ENCODE peak calls at places on chromosomes 6 and 20, in five cellular contexts. One of them, this sample, is unnamed.

GRCh38 chr20:34316191-34316814 is 13.1 kb upstream of the AHCY start:
- DNase-seq in dorsolateral prefrontal cortex: no peak
- DNase-seq in cardiac muscle cell: peak; percentile 27
- DNase-seq in upper lobe of right lung: no peak
- DNase-seq in Peyer's patch: no peak
- DNase-seq in this sample: no peak

GRCh38 chr6:30836957-30837356 is 47.4 kb upstream of the DDR1 start:
- DNase-seq in Peyer's patch: no peak
- DNase-seq in cardiac muscle cell: peak; percentile 80
- DNase-seq in dorsolateral prefrontal cortex: no peak
- DNase-seq in upper lobe of right lung: no peak
- DNase-seq in this sample: no peak

GRCh38 chr20:37342231-37343177 is 3.4 kb upstream of the SRC start:
- DNase-seq in cardiac muscle cell: peak; percentile 9
- DNase-seq in dorsolateral prefrontal cortex: no peak
- DNase-seq in upper lobe of right lung: peak; percentile 48
- DNase-seq in Peyer's patch: peak; percentile 46
- DNase-seq in this sample: no peak

GRCh38 chr6:116461075-116461474 is at the start of gene CALHM6:
- DNase-seq in upper lobe of right lung: no peak
- DNase-seq in cardiac muscle cell: no peak
- DNase-seq in Peyer's patch: no peak
- DNase-seq in dorsolateral prefrontal cortex: no peak
- DNase-seq in this sample: no peak

GRCh38 chr6:63154535-63154934 is 56.7 kb upstream of the FKBP1C start:
- DNase-seq in Peyer's patch: no peak
- DNase-seq in dorsolateral prefrontal cortex: no peak
- DNase-seq in upper lobe of right lung: no peak
- DNase-seq in cardiac muscle cell: no peak
- DNase-seq in this sample: no peak

GRCh38 chr6:2509746-2510145 is 241.0 kb downstream of the MYLK4 start:
- DNase-seq in dorsolateral prefrontal cortex: no peak
- DNase-seq in upper lobe of right lung: no peak
- DNase-seq in cardiac muscle cell: peak; percentile 49
- DNase-seq in Peyer's patch: no peak
- DNase-seq in this sample: no peak

GRCh38 chr6:150269857-150270223 is 99.0 kb upstream of the IYD start:
- DNase-seq in cardiac muscle cell: no peak
- DNase-seq in Peyer's patch: no peak
- DNase-seq in upper lobe of right lung: no peak
- DNase-seq in dorsolateral prefrontal cortex: no peak
- DNase-seq in this sample: no peak

GRCh38 chr6:71886184-71887005 is at the start of gene RIMS1:
- DNase-seq in upper lobe of right lung: peak; percentile 69
- DNase-seq in cardiac muscle cell: peak; percentile 26
- DNase-seq in Peyer's patch: peak; percentile 41
- DNase-seq in dorsolateral prefrontal cortex: peak; percentile 44
- DNase-seq in this sample: no peak

GRCh38 chr6:89359561-89359960 is 7.0 kb upstream of the UBE2J1 start:
- DNase-seq in Peyer's patch: no peak
- DNase-seq in upper lobe of right lung: no peak
- DNase-seq in cardiac muscle cell: no peak
- DNase-seq in dorsolateral prefrontal cortex: no peak
- DNase-seq in this sample: no peak

GRCh38 chr6:170265655-170266054 is 25.2 kb downstream of the DLL1 start:
- DNase-seq in Peyer's patch: peak; percentile 91
- DNase-seq in cardiac muscle cell: peak; percentile 44
- DNase-seq in dorsolateral prefrontal cortex: peak; percentile 81
- DNase-seq in upper lobe of right lung: peak; percentile 80
- DNase-seq in this sample: peak; percentile 76

GRCh38 chr20:50317116-50317515 is 126.5 kb downstream of the CEBPB start:
- DNase-seq in upper lobe of right lung: peak; percentile 21
- DNase-seq in Peyer's patch: no peak
- DNase-seq in cardiac muscle cell: no peak
- DNase-seq in dorsolateral prefrontal cortex: peak; percentile 17
- DNase-seq in this sample: no peak

GRCh38 chr6:163415620-163416379 is 1.3 kb downstream of the QKI start:
- DNase-seq in cardiac muscle cell: peak; percentile 67
- DNase-seq in dorsolateral prefrontal cortex: no peak
- DNase-seq in Peyer's patch: no peak
- DNase-seq in upper lobe of right lung: peak; percentile 75
- DNase-seq in this sample: no peak

GRCh38 chr6:36953931-36954261 is 642 bp upstream of the PI16 start:
- DNase-seq in cardiac muscle cell: no peak
- DNase-seq in Peyer's patch: no peak
- DNase-seq in upper lobe of right lung: no peak
- DNase-seq in dorsolateral prefrontal cortex: no peak
- DNase-seq in this sample: no peak
- H3K27ac ChIP-seq in cardiac muscle cell: no peak overlapping the region
- H3K27ac ChIP-seq in Peyer's patch: no peak overlapping the region
- H3K27ac ChIP-seq in upper lobe of right lung: no peak overlapping the region
- H3K27ac ChIP-seq in dorsolateral prefrontal cortex: no peak overlapping the region
- H3K27ac ChIP-seq in this sample: no peak overlapping the region

GRCh38 chr6:26575494-26575939 is 21.2 kb upstream of the ABT1 start:
- DNase-seq in dorsolateral prefrontal cortex: no peak
- DNase-seq in upper lobe of right lung: no peak
- DNase-seq in Peyer's patch: no peak
- DNase-seq in cardiac muscle cell: peak; percentile 34
- DNase-seq in this sample: no peak
- H3K27ac ChIP-seq in dorsolateral prefrontal cortex: no peak overlapping the region
- H3K27ac ChIP-seq in upper lobe of right lung: no peak overlapping the region
- H3K27ac ChIP-seq in Peyer's patch: no peak overlapping the region
- H3K27ac ChIP-seq in cardiac muscle cell: no peak overlapping the region
- H3K27ac ChIP-seq in this sample: no peak overlapping the region

DNA sequence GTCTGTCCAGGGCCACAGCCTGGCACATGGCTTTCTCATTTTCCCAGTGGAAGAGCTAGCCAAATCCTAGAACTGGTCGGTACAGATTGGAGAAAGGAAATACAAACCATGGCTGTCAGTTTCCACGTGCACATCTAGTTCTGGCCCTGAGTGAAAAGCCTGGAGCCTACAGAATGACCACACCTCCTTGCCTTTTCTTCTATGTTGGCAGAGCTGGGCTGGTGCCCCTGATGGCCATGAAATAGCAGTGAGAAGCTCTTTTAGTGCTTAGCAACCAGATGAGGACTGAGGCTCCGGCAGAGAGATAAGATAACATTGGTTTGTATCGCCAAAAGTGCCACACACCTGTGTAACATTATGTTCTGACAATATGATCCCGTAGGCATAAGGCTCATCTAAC is 39.7 kb upstream of the TBC1D7 start:
- DNase-seq in cardiac muscle cell: no peak
- DNase-seq in upper lobe of right lung: no peak
- DNase-seq in dorsolateral prefrontal cortex: no peak
- DNase-seq in Peyer's patch: no peak
- DNase-seq in this sample: no peak
- H3K27ac ChIP-seq in cardiac muscle cell: no peak overlapping the region
- H3K27ac ChIP-seq in upper lobe of right lung: no peak overlapping the region
- H3K27ac ChIP-seq in dorsolateral prefrontal cortex: peak overlapping the region; percentile 20
- H3K27ac ChIP-seq in Peyer's patch: no peak overlapping the region
- H3K27ac ChIP-seq in this sample: no peak overlapping the region

DNA sequence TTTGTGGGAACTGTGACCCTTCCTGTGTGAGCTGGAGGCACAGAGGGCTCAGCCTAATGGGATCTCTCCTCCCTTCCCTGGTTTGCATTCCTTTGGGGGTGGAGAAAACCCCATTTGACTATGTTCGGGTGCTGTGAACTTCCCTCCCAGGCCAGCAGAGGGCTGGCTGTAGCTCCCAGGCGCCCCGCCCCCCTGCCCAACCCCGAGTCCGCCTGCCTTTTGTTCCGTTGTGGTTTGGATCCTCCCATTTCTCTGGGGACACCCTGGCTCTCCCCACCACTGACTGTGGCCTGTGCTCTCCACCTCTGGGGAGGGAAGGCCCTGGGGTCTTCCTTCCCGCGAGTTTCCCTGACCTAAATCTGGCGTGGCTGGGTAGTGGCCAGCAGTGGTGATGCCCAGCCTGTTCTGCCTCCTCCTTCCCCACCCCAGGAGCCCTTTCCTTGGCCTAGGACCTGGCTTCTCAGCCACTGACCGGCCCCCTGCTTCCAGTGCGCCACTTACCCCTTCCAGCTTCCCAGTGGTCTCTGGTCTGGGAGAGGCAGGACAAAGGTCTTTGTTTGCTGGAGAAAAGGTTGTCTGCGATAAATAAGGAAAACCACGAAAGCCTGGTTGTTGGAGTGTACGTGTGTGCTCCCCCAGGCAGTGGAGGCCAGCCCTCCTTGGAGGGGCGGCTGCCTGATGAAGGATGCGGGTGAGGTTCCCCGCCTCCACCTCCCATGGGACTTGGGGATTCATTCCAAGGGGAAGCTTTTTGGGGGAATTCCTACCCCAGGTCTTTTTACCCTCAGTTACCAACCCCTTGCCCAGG is 5.0 kb downstream of the VEGFA start:
- DNase-seq in Peyer's patch: peak; percentile 83
- DNase-seq in dorsolateral prefrontal cortex: peak; percentile 65
- DNase-seq in upper lobe of right lung: peak; percentile 89
- DNase-seq in cardiac muscle cell: peak; percentile 81
- DNase-seq in this sample: no peak
- H3K27ac ChIP-seq in Peyer's patch: peak overlapping the region; percentile 95
- H3K27ac ChIP-seq in dorsolateral prefrontal cortex: no peak overlapping the region
- H3K27ac ChIP-seq in upper lobe of right lung: no peak overlapping the region
- H3K27ac ChIP-seq in cardiac muscle cell: peak overlapping the region; percentile 90
- H3K27ac ChIP-seq in this sample: no peak overlapping the region

DNA sequence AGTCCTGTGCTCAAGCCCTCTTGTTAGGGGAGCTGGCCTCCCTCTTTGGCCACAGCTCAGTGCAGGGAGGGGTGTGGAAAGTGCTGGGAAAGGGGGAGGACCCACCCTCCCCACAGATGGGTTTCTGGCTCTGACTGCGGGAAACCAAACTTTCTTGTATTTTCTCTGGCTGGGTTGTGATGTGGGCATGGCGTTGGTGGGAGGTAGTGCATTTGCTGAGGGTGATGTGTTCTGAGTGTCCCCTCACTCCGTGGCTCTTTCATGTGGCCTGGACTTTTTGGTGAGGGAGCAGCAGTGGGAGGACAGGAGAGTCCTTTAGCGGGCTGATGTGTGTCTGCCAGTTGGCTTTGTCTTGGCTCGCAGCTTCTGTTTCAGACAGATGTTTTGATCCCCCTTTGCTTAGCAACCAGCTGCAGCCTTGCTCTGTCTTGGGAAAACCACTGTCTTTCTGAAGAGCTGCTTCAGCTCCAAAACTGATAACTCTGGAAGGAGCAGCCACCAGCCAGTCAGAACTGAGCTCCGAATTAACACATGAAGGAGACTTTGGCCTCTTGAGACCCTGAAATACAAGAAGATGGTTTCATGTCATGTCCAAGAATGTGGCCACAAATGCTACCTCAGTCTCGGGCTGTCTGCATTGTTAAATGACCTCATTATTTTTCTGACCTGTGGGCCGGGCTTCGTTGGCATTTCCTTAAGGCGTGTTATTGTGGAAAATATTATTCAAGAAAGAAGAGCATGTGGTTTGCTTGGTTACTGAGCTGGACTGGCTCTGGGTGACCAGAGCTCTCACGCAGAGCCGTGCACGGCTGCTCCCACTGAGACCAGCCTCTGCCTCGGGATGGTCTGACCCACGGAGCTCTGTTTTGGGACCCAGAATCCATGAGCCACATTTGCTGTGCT is 21.5 kb downstream of the SYNJ2 start:
- DNase-seq in cardiac muscle cell: peak; percentile 90
- DNase-seq in Peyer's patch: no peak
- DNase-seq in upper lobe of right lung: no peak
- DNase-seq in dorsolateral prefrontal cortex: peak; percentile 27
- DNase-seq in this sample: no peak
- H3K27ac ChIP-seq in cardiac muscle cell: no peak overlapping the region
- H3K27ac ChIP-seq in Peyer's patch: peak overlapping the region; percentile 75
- H3K27ac ChIP-seq in upper lobe of right lung: peak overlapping the region; percentile 68
- H3K27ac ChIP-seq in dorsolateral prefrontal cortex: peak overlapping the region; percentile 99
- H3K27ac ChIP-seq in this sample: peak overlapping the region; percentile 91

GRCh38 chr6:73703514-73703913 is 7.5 kb downstream of the CD109 start:
- DNase-seq in dorsolateral prefrontal cortex: no peak
- DNase-seq in upper lobe of right lung: no peak
- DNase-seq in cardiac muscle cell: no peak
- DNase-seq in Peyer's patch: no peak
- DNase-seq in this sample: no peak

GRCh38 chr6:73704798-73705197 is 8.8 kb downstream of the CD109 start:
- DNase-seq in Peyer's patch: no peak
- DNase-seq in cardiac muscle cell: no peak
- DNase-seq in upper lobe of right lung: no peak
- DNase-seq in dorsolateral prefrontal cortex: no peak
- DNase-seq in this sample: no peak

GRCh38 chr6:73702444-73702843 is 6.4 kb downstream of the CD109 start:
- DNase-seq in upper lobe of right lung: no peak
- DNase-seq in dorsolateral prefrontal cortex: no peak
- DNase-seq in Peyer's patch: no peak
- DNase-seq in cardiac muscle cell: no peak
- DNase-seq in this sample: no peak

GRCh38 chr6:73706971-73707370 is 11.0 kb downstream of the CD109 start:
- DNase-seq in upper lobe of right lung: no peak
- DNase-seq in cardiac muscle cell: no peak
- DNase-seq in Peyer's patch: no peak
- DNase-seq in dorsolateral prefrontal cortex: no peak
- DNase-seq in this sample: no peak

DNA sequence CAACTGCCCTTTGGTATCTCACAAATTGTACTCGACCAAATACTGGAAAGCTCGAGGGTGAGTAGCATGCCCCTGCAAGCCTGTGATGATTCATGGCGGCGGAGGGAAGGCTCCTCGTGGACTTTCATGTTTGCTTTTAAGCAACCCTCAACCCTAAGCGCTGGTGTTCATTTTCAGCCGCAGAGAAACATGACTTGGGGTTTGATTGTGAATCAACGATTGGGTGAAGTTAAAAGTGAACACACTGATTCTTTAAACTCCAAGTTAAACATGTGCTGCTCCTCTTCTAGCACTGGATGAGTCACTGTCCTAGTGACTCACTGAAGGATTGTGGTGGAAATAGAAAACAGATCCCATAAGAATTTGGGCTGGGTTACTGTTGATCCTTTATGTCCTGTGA is 8.3 kb downstream of the CD109 start:
- DNase-seq in Peyer's patch: no peak
- DNase-seq in dorsolateral prefrontal cortex: no peak
- DNase-seq in upper lobe of right lung: no peak
- DNase-seq in cardiac muscle cell: peak; percentile 84
- DNase-seq in this sample: no peak
- H3K27ac ChIP-seq in Peyer's patch: no peak overlapping the region
- H3K27ac ChIP-seq in dorsolateral prefrontal cortex: no peak overlapping the region
- H3K27ac ChIP-seq in upper lobe of right lung: no peak overlapping the region
- H3K27ac ChIP-seq in cardiac muscle cell: no peak overlapping the region
- H3K27ac ChIP-seq in this sample: no peak overlapping the region

DNA sequence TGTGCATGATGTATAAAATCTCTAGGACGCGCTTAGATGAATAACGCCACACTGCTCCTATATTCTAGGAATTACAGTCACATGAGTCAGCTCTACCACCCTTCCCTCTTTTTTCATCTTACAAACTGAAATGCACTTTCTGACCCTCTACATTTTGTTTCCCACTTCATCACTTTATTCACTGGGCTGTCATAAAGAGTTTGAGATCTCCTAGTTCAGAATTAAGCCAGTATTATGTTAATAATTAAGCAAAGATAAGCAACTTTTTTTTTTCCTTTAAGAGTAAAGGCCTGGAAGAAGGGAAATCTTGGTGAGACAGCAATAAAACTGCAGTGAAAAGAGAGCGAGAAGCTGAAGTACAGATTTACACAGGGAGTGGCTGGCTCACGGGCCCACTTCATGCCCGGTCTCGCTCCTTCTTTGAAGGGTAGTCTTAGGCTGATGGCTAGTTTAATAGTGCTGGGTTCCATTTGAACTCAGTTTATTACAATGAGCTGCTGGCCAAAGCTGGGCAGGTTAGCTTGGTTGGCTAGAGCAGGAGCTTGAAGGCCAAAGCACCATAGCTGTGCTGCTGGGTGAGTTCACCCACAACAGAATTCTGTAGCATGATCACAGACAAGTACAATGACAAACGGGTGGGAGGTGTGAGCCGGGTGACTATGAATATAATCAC is 110.6 kb downstream of the MAP7 start:
- DNase-seq in Peyer's patch: peak; percentile 68
- DNase-seq in dorsolateral prefrontal cortex: no peak
- DNase-seq in cardiac muscle cell: no peak
- DNase-seq in upper lobe of right lung: no peak
- DNase-seq in this sample: no peak
- H3K27ac ChIP-seq in Peyer's patch: peak overlapping the region; percentile 82
- H3K27ac ChIP-seq in dorsolateral prefrontal cortex: peak overlapping the region; percentile 98
- H3K27ac ChIP-seq in cardiac muscle cell: no peak overlapping the region
- H3K27ac ChIP-seq in upper lobe of right lung: peak overlapping the region; percentile 15
- H3K27ac ChIP-seq in this sample: peak overlapping the region; percentile 19

This sample was measured in caudate nucleus.